ENCODE peak calls at places on chromosomes 12 and 14, in four cellular contexts. Q is PC-3, F is H9, N is endothelial cell of umbilical vein. R is an unnamed sample. For H3K9me3, the result is how much of the 10 kb centered on the place peaks cover.

GRCh38 chr12:27330846-27331245 is 1.8 kb upstream of the BMAL2 start:
- DNase-seq in Q (peak), F (no peak), N (no peak), R (no peak)

GRCh38 chr12:56346663-56347062 is 8.0 kb downstream of the IL23A start:
- DNase-seq in Q (no peak), F (peak), N (no peak), R (peak)

GRCh38 chr12:119938049-119938667 is 50.9 kb upstream of the BICDL1 start:
- DNase-seq in Q (peak), F (peak), N (peak), R (peak)

GRCh38 chr12:7021956-7022355 is 3.7 kb upstream of the LPCAT3 start:
- DNase-seq in Q (no peak), F (no peak), N (no peak), R (no peak)

GRCh38 chr14:89619616-89620273 is 202.7 kb upstream of the FOXN3 start:
- DNase-seq in Q (no peak), F (no peak), N (no peak), R (no peak)

GRCh38 chr12:74401966-74402365 is 135.7 kb upstream of the ATXN7L3B start:
- DNase-seq in Q (no peak), F (no peak), N (no peak), R (no peak)

GRCh38 chr12:108850854-108851573 is 6.4 kb downstream of the SSH1 start:
- DNase-seq in Q (no peak), F (no peak), N (peak), R (no peak)

GRCh38 chr12:83210933-83211332 is 524.2 kb downstream of the TMTC2 start:
- DNase-seq in Q (no peak), F (no peak), N (no peak), R (no peak)

DNA sequence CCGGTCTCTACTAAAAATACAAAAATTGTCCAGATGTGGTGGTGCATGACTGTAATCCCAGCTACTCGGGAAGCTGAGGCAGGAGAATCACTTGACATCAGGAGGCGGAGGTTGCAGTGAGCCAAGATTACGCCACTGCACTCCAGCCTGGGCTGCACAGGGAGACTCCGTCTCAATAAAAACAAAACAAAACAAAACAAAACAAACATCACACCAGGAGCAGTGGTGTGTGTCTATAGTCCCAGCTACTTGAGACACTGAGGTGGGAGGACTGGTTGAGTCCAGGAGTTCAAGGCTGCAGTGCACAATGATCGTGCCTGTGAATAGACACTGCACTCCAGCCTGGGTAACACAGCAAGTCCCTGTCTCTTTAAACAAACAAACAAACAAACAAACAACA is 89.5 kb upstream of the HECTD1 start:
- DNase-seq in Q (no peak), F (no peak), N (no peak), R (no peak)
- TF ChIP-seq CTCF in Q (no peak), F (no peak), N (no peak), R (no peak)

GRCh38 chr14:22547309-22547947 is 41.6 kb downstream of the DAD1 start:
- DNase-seq in Q (no peak), F (no peak), N (peak), R (no peak)
- H3K9ac ChIP-seq in Q (no peak), F (no peak), N (peak), R (no peak)

GRCh38 chr12:34304546-34304945 is 282.2 kb downstream of the ALG10 start:
- DNase-seq in Q (no peak), F (no peak), N (no peak), R (no peak)
- H3K9me3 ChIP-seq in Q (under half), F (half or more), N (under half), R (half or more)

GRCh38 chr12:52724384-52724783 is 21.1 kb upstream of the KRT77 start:
- DNase-seq in Q (no peak), F (no peak), N (no peak), R (no peak)
- TF ChIP-seq CTCF in Q (no peak), F (no peak), N (no peak), R (no peak)

DNA sequence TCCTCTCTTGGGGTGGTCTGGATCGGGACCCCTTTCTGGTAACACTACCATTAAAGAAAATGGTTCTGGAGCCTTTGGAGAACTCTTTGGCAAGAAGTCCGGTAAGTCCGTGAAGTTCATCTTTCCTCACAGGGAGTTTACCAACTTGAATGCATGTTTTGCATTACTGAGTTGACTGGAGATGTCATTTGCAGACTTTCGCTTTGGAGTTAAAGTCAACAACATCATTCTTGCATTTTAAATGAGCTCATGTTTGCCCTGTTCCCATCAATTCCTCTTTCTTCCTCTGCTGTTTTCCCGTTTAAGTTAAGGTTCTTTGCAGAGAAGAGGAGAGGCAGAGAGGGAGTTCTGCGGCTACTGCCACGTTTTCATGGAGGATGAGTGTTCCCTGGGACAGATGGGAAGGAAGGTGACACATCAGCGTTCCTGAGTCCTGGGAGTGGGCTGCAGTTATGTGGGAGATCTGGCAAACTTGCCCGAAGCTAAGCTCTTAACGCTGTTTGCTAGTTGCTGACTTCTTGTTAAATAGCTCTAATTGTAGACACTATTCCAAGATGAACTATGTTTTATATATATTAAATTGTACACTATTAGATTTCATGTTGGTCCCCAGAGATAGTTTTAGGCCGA is 18.8 kb upstream of the PRICKLE1 start:
- DNase-seq in Q (no peak), F (no peak), N (no peak), R (peak)
- H3K9ac ChIP-seq in Q (no peak), F (no peak), N (no peak), R (no peak)

GRCh38 chr14:104383931-104384775 is 195.4 kb upstream of the C14orf180 start:
- DNase-seq in Q (no peak), F (no peak), N (no peak), R (no peak)

GRCh38 chr14:104385189-104386135 is 194.1 kb upstream of the C14orf180 start:
- DNase-seq in Q (no peak), F (peak), N (no peak), R (peak)

GRCh38 chr14:104384776-104385071 is 194.8 kb upstream of the C14orf180 start:
- DNase-seq in Q (no peak), F (no peak), N (no peak), R (no peak)

GRCh38 chr14:104382361-104383087 is 197.0 kb upstream of the C14orf180 start:
- DNase-seq in Q (no peak), F (no peak), N (no peak), R (no peak)

GRCh38 chr14:104383088-104383805 is 196.3 kb upstream of the C14orf180 start:
- DNase-seq in Q (no peak), F (no peak), N (no peak), R (no peak)
- H3K9me3 ChIP-seq in Q (under half), F (under half), N (under half), R (under half)

R was measured in endodermal cell.